ENCODE peak calls at places on chromosome 3, in ten cellular contexts. One of them, this sample, is unnamed.

GRCh38 chr3:14784087-14784596 is 34.6 kb upstream of the FGD5 start:
- DNase-seq in body of pancreas: peak
- DNase-seq in testis: no peak
- DNase-seq in choroid plexus epithelial cell: no peak
- DNase-seq in CD8-positive, alpha-beta T cell: no peak
- DNase-seq in AG10803: no peak
- DNase-seq in PC-3: no peak
- DNase-seq in AG04450: no peak
- DNase-seq in epithelial cell of esophagus: no peak
- DNase-seq in HFF-Myc: no peak
- DNase-seq in this sample: no peak

GRCh38 chr3:163306405-163306804 is 1771.9 kb downstream of the SI start:
- DNase-seq in body of pancreas: no peak
- DNase-seq in testis: no peak
- DNase-seq in choroid plexus epithelial cell: no peak
- DNase-seq in CD8-positive, alpha-beta T cell: no peak
- DNase-seq in AG10803: no peak
- DNase-seq in PC-3: no peak
- DNase-seq in AG04450: no peak
- DNase-seq in epithelial cell of esophagus: no peak
- DNase-seq in HFF-Myc: no peak
- DNase-seq in this sample: no peak

GRCh38 chr3:84066920-84067319 is 891.9 kb upstream of the CADM2 start:
- DNase-seq in body of pancreas: no peak
- DNase-seq in testis: no peak
- DNase-seq in choroid plexus epithelial cell: no peak
- DNase-seq in CD8-positive, alpha-beta T cell: no peak
- DNase-seq in AG10803: no peak
- DNase-seq in PC-3: no peak
- DNase-seq in AG04450: no peak
- DNase-seq in epithelial cell of esophagus: peak
- DNase-seq in HFF-Myc: no peak
- DNase-seq in this sample: no peak

GRCh38 chr3:155332668-155333160 is 39.2 kb upstream of the STRIT1 start:
- DNase-seq in body of pancreas: no peak
- DNase-seq in testis: no peak
- DNase-seq in choroid plexus epithelial cell: no peak
- DNase-seq in CD8-positive, alpha-beta T cell: no peak
- DNase-seq in AG10803: no peak
- DNase-seq in PC-3: no peak
- DNase-seq in AG04450: no peak
- DNase-seq in epithelial cell of esophagus: no peak
- DNase-seq in HFF-Myc: no peak
- DNase-seq in this sample: no peak

GRCh38 chr3:52277972-52278509 is 408 bp downstream of the WDR82 start:
- DNase-seq in body of pancreas: peak
- DNase-seq in testis: peak
- DNase-seq in choroid plexus epithelial cell: peak
- DNase-seq in CD8-positive, alpha-beta T cell: peak
- DNase-seq in AG10803: peak
- DNase-seq in PC-3: no peak
- DNase-seq in AG04450: no peak
- DNase-seq in epithelial cell of esophagus: peak
- DNase-seq in HFF-Myc: no peak
- DNase-seq in this sample: no peak

GRCh38 chr3:29453278-29453961 is 172.5 kb downstream of the RBMS3 start:
- DNase-seq in body of pancreas: peak
- DNase-seq in testis: no peak
- DNase-seq in choroid plexus epithelial cell: no peak
- DNase-seq in CD8-positive, alpha-beta T cell: no peak
- DNase-seq in AG10803: no peak
- DNase-seq in PC-3: peak
- DNase-seq in AG04450: no peak
- DNase-seq in epithelial cell of esophagus: peak
- DNase-seq in HFF-Myc: no peak
- DNase-seq in this sample: peak

GRCh38 chr3:39148116-39149058 is 5.0 kb downstream of the CSRNP1 start:
- DNase-seq in body of pancreas: no peak
- DNase-seq in testis: no peak
- DNase-seq in choroid plexus epithelial cell: peak
- DNase-seq in CD8-positive, alpha-beta T cell: no peak
- DNase-seq in AG10803: peak
- DNase-seq in PC-3: no peak
- DNase-seq in AG04450: no peak
- DNase-seq in epithelial cell of esophagus: peak
- DNase-seq in HFF-Myc: peak
- DNase-seq in this sample: no peak

GRCh38 chr3:42946050-42946449 is 33.1 kb upstream of the GASK1A start:
- DNase-seq in body of pancreas: no peak
- DNase-seq in testis: no peak
- DNase-seq in choroid plexus epithelial cell: no peak
- DNase-seq in CD8-positive, alpha-beta T cell: no peak
- DNase-seq in AG10803: no peak
- DNase-seq in PC-3: no peak
- DNase-seq in AG04450: no peak
- DNase-seq in epithelial cell of esophagus: no peak
- DNase-seq in HFF-Myc: no peak
- DNase-seq in this sample: no peak

GRCh38 chr3:89467886-89468479 is 360.6 kb downstream of the EPHA3 start:
- DNase-seq in body of pancreas: no peak
- DNase-seq in testis: no peak
- DNase-seq in choroid plexus epithelial cell: peak
- DNase-seq in CD8-positive, alpha-beta T cell: no peak
- DNase-seq in AG10803: no peak
- DNase-seq in PC-3: no peak
- DNase-seq in AG04450: no peak
- DNase-seq in epithelial cell of esophagus: no peak
- DNase-seq in HFF-Myc: no peak
- DNase-seq in this sample: no peak

GRCh38 chr3:89380006-89380405 is 272.6 kb downstream of the EPHA3 start:
- DNase-seq in body of pancreas: no peak
- DNase-seq in testis: no peak
- DNase-seq in choroid plexus epithelial cell: peak
- DNase-seq in CD8-positive, alpha-beta T cell: no peak
- DNase-seq in AG10803: peak
- DNase-seq in PC-3: peak
- DNase-seq in AG04450: no peak
- DNase-seq in epithelial cell of esophagus: peak
- DNase-seq in HFF-Myc: no peak
- DNase-seq in this sample: peak

GRCh38 chr3:177777699-177778098 is 580.4 kb upstream of the TBL1XR1 start:
- DNase-seq in body of pancreas: peak
- DNase-seq in testis: peak
- DNase-seq in choroid plexus epithelial cell: peak
- DNase-seq in CD8-positive, alpha-beta T cell: no peak
- DNase-seq in AG10803: peak
- DNase-seq in PC-3: peak
- DNase-seq in AG04450: no peak
- DNase-seq in epithelial cell of esophagus: peak
- DNase-seq in HFF-Myc: peak
- DNase-seq in this sample: peak
- H3K4me3 ChIP-seq in body of pancreas: no peak
- H3K4me3 ChIP-seq in testis: no peak
- H3K4me3 ChIP-seq in choroid plexus epithelial cell: no peak
- H3K4me3 ChIP-seq in CD8-positive, alpha-beta T cell: no peak
- H3K4me3 ChIP-seq in AG10803: no peak
- H3K4me3 ChIP-seq in PC-3: no peak
- H3K4me3 ChIP-seq in AG04450: no peak
- H3K4me3 ChIP-seq in epithelial cell of esophagus: no peak
- H3K4me3 ChIP-seq in HFF-Myc: no peak
- H3K4me3 ChIP-seq in this sample: no peak

DNA sequence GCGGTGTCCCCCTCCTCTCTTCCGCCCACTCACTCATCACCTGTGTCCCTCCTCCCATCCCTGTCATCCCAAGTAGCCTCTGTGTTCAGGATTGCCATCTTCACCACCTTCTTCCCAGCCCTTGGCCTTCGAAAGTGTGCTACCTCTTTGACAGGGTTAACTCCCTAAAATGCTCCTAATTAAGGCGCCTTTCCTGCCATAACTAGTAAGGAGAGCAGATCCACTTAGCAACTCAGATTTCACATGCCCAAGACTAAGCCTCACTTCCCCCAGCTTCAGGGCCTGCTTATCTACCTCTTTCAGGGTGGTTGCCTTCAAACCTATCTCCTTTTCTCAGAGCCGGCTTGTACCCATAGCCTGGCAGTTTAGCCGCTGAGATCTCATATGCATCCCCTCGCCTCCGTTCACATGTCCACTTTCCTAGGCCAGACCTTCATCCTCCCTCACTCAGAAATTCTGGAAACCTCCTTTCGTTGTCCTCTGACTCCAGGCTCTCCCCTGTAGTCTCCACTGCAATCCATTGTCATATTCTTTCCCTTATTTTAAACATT is 953 bp upstream of the FSTL1 start:
- DNase-seq in body of pancreas: no peak
- DNase-seq in testis: no peak
- DNase-seq in choroid plexus epithelial cell: no peak
- DNase-seq in CD8-positive, alpha-beta T cell: no peak
- DNase-seq in AG10803: no peak
- DNase-seq in PC-3: no peak
- DNase-seq in AG04450: no peak
- DNase-seq in epithelial cell of esophagus: no peak
- DNase-seq in HFF-Myc: no peak
- DNase-seq in this sample: no peak
- H3K4me3 ChIP-seq in body of pancreas: no peak
- H3K4me3 ChIP-seq in testis: no peak
- H3K4me3 ChIP-seq in choroid plexus epithelial cell: peak
- H3K4me3 ChIP-seq in CD8-positive, alpha-beta T cell: no peak
- H3K4me3 ChIP-seq in AG10803: peak
- H3K4me3 ChIP-seq in PC-3: peak
- H3K4me3 ChIP-seq in AG04450: peak
- H3K4me3 ChIP-seq in epithelial cell of esophagus: peak
- H3K4me3 ChIP-seq in HFF-Myc: peak
- H3K4me3 ChIP-seq in this sample: peak

GRCh38 chr3:123723527-123724168 is 138.8 kb upstream of the HACD2 start:
- DNase-seq in body of pancreas: peak
- DNase-seq in testis: peak
- DNase-seq in choroid plexus epithelial cell: peak
- DNase-seq in CD8-positive, alpha-beta T cell: no peak
- DNase-seq in AG10803: peak
- DNase-seq in PC-3: peak
- DNase-seq in AG04450: peak
- DNase-seq in epithelial cell of esophagus: peak
- DNase-seq in HFF-Myc: peak
- DNase-seq in this sample: peak
- H3K4me3 ChIP-seq in body of pancreas: no peak
- H3K4me3 ChIP-seq in testis: no peak
- H3K4me3 ChIP-seq in choroid plexus epithelial cell: no peak
- H3K4me3 ChIP-seq in CD8-positive, alpha-beta T cell: no peak
- H3K4me3 ChIP-seq in AG10803: no peak
- H3K4me3 ChIP-seq in PC-3: no peak
- H3K4me3 ChIP-seq in AG04450: no peak
- H3K4me3 ChIP-seq in epithelial cell of esophagus: no peak
- H3K4me3 ChIP-seq in HFF-Myc: no peak
- H3K4me3 ChIP-seq in this sample: no peak

GRCh38 chr3:60970850-60971249 is 280.4 kb downstream of the FHIT start:
- DNase-seq in body of pancreas: no peak
- DNase-seq in testis: no peak
- DNase-seq in choroid plexus epithelial cell: no peak
- DNase-seq in CD8-positive, alpha-beta T cell: no peak
- DNase-seq in AG10803: no peak
- DNase-seq in PC-3: no peak
- DNase-seq in AG04450: no peak
- DNase-seq in epithelial cell of esophagus: no peak
- DNase-seq in HFF-Myc: no peak
- DNase-seq in this sample: no peak
- H3K4me3 ChIP-seq in body of pancreas: no peak
- H3K4me3 ChIP-seq in testis: no peak
- H3K4me3 ChIP-seq in choroid plexus epithelial cell: no peak
- H3K4me3 ChIP-seq in CD8-positive, alpha-beta T cell: no peak
- H3K4me3 ChIP-seq in AG10803: no peak
- H3K4me3 ChIP-seq in PC-3: no peak
- H3K4me3 ChIP-seq in AG04450: no peak
- H3K4me3 ChIP-seq in epithelial cell of esophagus: no peak
- H3K4me3 ChIP-seq in HFF-Myc: no peak
- H3K4me3 ChIP-seq in this sample: no peak

GRCh38 chr3:115513411-115513800 is 109.9 kb upstream of the GAP43 start:
- DNase-seq in body of pancreas: no peak
- DNase-seq in testis: peak
- DNase-seq in choroid plexus epithelial cell: peak
- DNase-seq in CD8-positive, alpha-beta T cell: no peak
- DNase-seq in AG10803: no peak
- DNase-seq in PC-3: peak
- DNase-seq in AG04450: no peak
- DNase-seq in epithelial cell of esophagus: peak
- DNase-seq in HFF-Myc: no peak
- DNase-seq in this sample: peak
- H3K4me3 ChIP-seq in body of pancreas: no peak
- H3K4me3 ChIP-seq in testis: peak
- H3K4me3 ChIP-seq in choroid plexus epithelial cell: peak
- H3K4me3 ChIP-seq in CD8-positive, alpha-beta T cell: peak
- H3K4me3 ChIP-seq in AG10803: peak
- H3K4me3 ChIP-seq in PC-3: peak
- H3K4me3 ChIP-seq in AG04450: peak
- H3K4me3 ChIP-seq in epithelial cell of esophagus: no peak
- H3K4me3 ChIP-seq in HFF-Myc: peak
- H3K4me3 ChIP-seq in this sample: peak

This sample was measured in mammary epithelial cell.